ENCODE peak calls at places on chromosomes 11 and 22, in five cellular contexts. G, C, J, A and P are unnamed samples.

GRCh38 chr22:35154937-35155387 is 89.0 kb downstream of the ISX start:
- DNase-seq in G (peak; percentile 36), C (peak; percentile 45), J (peak; percentile 35), A (peak; percentile 30), P (peak; percentile 74)

GRCh38 chr22:25536578-25536977 is 27.9 kb upstream of the GRK3 start:
- DNase-seq in G (no peak), C (no peak), J (no peak), A (no peak), P (no peak)

GRCh38 chr11:70631624-70632047 is 233.3 kb downstream of the CTTN start:
- DNase-seq in G (no peak), C (no peak), J (no peak), A (no peak), P (no peak)

GRCh38 chr11:78417175-78417887 is at the start of gene GAB2:
- DNase-seq in G (no peak), C (no peak), J (no peak), A (peak; percentile 31), P (peak; percentile 29)

GRCh38 chr22:19826619-19826950 is 28.1 kb downstream of the GNB1L start:
- DNase-seq in G (no peak), C (no peak), J (no peak), A (no peak), P (no peak)

GRCh38 chr11:2175659-2176058 is 4.0 kb upstream of the TH start:
- DNase-seq in G (no peak), C (peak; percentile 77), J (peak; percentile 52), A (no peak), P (no peak)

GRCh38 chr11:114354076-114354475 is 46.2 kb downstream of the C11orf71 start:
- DNase-seq in G (no peak), C (peak; percentile 94), J (peak; percentile 94), A (no peak), P (peak; percentile 69)

GRCh38 chr11:116636341-116636968 is 136.3 kb downstream of the BUD13 start:
- DNase-seq in G (no peak), C (no peak), J (no peak), A (no peak), P (no peak)

GRCh38 chr11:61058583-61059259 is 43.6 kb upstream of the CD5 start:
- DNase-seq in G (no peak), C (no peak), J (no peak), A (no peak), P (no peak)

GRCh38 chr11:71131861-71132260 is 120.5 kb downstream of the SHANK2 start:
- DNase-seq in G (no peak), C (no peak), J (no peak), A (no peak), P (no peak)

GRCh38 chr22:26890870-26891269 is 233.5 kb downstream of the MIAT start:
- DNase-seq in G (peak; percentile 7), C (no peak), J (no peak), A (no peak), P (no peak)

GRCh38 chr11:3218483-3219280 is at the start of gene MRGPRG:
- DNase-seq in G (no peak), C (no peak), J (no peak), A (no peak), P (no peak)

GRCh38 chr11:45285931-45286632 is at the start of gene SYT13:
- DNase-seq in G (no peak), C (no peak), J (no peak), A (no peak), P (peak; percentile 49)

GRCh38 chr11:35617687-35618496 is at the start of gene FJX1:
- DNase-seq in G (no peak), C (peak; percentile 90), J (peak; percentile 95), A (peak; percentile 69), P (peak; percentile 52)

GRCh38 chr11:117823941-117824420 is 563 bp downstream of the FXYD2 start:
- DNase-seq in G (no peak), C (no peak), J (no peak), A (no peak), P (no peak)

GRCh38 chr11:100687032-100687629 is at the start of gene ARHGAP42:
- DNase-seq in G (no peak), C (peak; percentile 68), J (peak; percentile 48), A (peak; percentile 77), P (peak; percentile 55)

GRCh38 chr22:29093980-29094379 is 21.1 kb downstream of the KREMEN1 start:
- DNase-seq in G (no peak), C (no peak), J (no peak), A (no peak), P (no peak)

GRCh38 chr22:22375586-22376351 is 131.2 kb downstream of the VPREB1 start:
- DNase-seq in G (peak; percentile 85), C (no peak), J (no peak), A (peak; percentile 80), P (no peak)

GRCh38 chr11:117171648-117172051 is 6.9 kb upstream of the SIDT2 start:
- DNase-seq in G (no peak), C (no peak), J (peak; percentile 54), A (no peak), P (no peak)

GRCh38 chr22:27671413-27671721 is 130.2 kb downstream of the MN1 start:
- DNase-seq in G (no peak), C (no peak), J (no peak), A (no peak), P (no peak)

GRCh38 chr11:70594031-70594430 is 195.7 kb downstream of the CTTN start:
- DNase-seq in G (no peak), C (no peak), J (no peak), A (no peak), P (no peak)

DNA sequence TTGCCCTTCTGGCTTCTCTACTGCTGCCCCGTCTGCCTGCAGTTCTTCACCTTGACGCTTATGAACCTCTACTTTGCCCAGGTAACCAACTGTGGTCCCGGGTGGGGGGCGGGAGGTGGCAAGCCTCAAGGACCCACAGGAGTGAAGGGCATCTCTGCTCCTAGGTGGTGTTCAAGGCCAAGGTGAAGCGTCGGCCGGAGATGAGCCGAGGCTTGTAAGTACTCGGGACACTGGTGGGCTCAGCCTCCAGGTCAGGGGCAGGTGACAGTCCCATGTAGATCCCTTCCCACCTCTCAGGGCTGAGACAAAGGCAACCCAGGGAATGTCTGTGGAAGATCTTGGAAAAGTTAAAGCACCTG is 1.1 kb downstream of the GPR137 start:
- DNase-seq in G (no peak), C (no peak), J (no peak), A (no peak), P (no peak)
- H3K4me2 ChIP-seq in G (peak overlapping the region; percentile 97), C (no peak overlapping the region), J (no peak overlapping the region), A (peak overlapping the region; percentile 98), P (no peak overlapping the region)

GRCh38 chr11:68993546-68993945 is 12.8 kb upstream of the MRGPRD start:
- DNase-seq in G (no peak), C (no peak), J (no peak), A (no peak), P (no peak)

GRCh38 chr11:68992743-68993255 is 12.0 kb upstream of the MRGPRD start:
- DNase-seq in G (no peak), C (no peak), J (no peak), A (no peak), P (no peak)

GRCh38 chr11:68996376-68997123 is 15.8 kb upstream of the MRGPRD start:
- DNase-seq in G (no peak), C (no peak), J (no peak), A (no peak), P (no peak)

GRCh38 chr11:68994891-68995280 is 14.1 kb upstream of the MRGPRD start:
- DNase-seq in G (no peak), C (no peak), J (no peak), A (no peak), P (no peak)

DNA sequence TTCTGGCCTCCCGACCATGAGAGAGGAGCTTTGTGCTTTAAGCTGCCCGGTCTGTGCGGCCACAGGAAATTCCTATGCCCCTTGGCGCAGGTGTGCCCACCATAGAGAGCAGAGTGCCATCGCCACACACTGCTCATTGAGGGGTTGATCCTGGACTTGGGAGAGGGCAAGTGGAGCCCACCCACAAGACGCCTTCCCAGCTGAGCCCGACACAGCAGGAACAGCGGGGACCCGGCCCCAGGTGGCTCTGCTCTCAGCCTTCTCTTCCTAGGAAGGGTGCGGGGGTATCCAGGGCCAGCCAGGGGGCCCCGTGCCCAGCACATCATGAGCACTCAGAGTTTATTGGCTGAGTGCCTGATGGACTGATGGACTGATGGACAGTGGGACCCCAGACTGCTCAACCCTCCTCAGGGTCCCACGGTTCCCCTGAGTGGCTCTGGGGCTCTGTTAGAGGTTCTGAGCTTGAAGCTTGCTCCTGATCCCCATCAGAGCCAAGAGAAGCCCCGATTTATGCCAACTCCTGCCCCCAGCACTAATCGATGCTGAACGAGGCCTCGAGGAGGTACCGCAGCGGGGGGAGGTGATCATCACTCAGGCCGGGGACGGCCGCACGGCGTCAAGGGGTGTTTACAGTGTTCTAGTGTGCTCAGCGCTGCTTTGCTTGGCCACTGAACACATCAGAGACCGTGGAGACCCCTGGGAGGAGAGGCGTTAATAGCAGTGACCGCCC is 13.5 kb upstream of the MRGPRD start:
- DNase-seq in G (no peak), C (no peak), J (no peak), A (no peak), P (no peak)
- H3K4me2 ChIP-seq in G (no peak overlapping the region), C (no peak overlapping the region), J (no peak overlapping the region), A (no peak overlapping the region), P (no peak overlapping the region)

DNA sequence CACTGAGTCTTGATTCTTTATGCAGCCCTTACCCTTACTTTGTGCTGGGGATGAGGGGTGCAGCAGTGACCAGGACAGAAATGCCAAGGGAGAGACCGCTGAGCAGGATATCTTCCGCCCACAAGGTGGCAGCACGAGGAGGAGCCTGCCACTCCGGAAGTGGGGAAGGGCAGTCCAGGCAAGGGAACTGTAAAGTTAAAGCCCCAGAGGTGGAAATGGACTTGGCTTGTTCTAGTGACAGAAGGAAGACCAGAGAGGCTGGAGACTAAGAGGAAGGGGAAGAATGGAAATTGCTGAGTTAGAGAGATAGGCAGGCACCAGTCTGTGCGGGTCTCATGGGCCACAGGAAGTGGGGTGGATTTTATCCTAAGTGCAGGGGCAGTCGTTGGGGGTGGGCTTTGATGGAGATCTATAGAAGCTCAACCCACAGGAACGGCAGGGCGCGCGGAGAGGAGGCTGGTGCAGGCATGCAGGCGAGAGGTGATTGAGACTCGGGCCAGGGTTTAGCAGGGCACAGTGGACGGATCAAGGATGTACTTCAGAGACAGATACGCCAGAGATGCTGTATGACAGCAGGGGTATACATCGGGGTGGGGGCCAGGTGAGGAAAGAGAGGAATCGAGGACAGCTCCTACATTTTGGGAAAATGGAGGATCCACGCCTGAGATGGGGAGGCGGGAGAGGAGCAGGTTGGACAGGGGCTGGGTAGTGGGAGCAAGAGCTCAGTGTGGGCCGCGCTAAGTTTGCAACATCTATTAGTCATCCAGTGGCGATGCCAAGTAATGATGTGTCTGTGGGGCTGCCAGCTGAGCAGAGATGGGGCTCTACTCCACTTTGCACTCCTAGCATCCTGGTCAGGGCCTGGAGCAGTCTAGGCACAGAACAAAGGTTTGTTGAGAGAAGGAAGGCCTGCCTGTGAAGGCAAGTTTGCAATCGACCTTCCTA is 3.3 kb upstream of the GRK2 start:
- DNase-seq in G (peak; percentile 87), C (peak; percentile 81), J (peak; percentile 76), A (peak; percentile 76), P (peak; percentile 87)
- H3K4me2 ChIP-seq in G (peak overlapping the region; percentile 68), C (peak overlapping the region; percentile 42), J (no peak overlapping the region), A (peak overlapping the region; percentile 56), P (no peak overlapping the region)

DNA sequence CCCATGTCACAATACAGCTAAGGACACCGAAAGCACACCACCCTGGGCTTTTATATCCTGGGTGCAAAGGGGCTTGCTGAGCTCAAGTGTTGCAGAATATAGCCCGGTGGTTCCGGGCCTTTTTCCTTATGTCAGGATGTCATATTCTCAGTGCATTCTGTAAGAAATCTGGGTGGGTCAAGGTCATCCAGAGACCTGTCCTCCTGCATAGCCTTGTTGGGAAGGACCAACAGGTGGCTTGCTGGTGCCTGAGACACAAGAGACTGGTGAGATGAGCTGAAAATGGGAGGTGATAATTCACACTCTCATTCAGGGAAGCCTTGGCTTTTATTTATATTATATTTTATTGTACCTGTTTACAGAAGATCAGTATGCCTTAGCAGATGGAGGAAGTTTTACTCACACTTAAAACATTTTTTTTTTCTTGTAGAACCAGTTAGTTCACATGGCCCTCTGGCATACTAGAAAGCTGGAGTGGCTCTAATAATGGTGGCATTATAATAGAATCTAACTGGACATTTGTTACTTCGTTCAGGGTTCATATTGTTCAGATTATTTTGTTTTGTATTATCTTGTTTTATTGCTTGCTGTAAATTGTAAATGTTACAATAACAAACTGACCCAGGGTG is 14.6 kb upstream of the TMEM123 start:
- DNase-seq in G (no peak), C (peak; percentile 56), J (no peak), A (no peak), P (peak; percentile 90)
- H3K4me2 ChIP-seq in G (peak overlapping the region; percentile 43), C (peak overlapping the region; percentile 21), J (no peak overlapping the region), A (no peak overlapping the region), P (no peak overlapping the region)